ENCODE peak calls at places on chromosomes 1 and 21, in seven cellular contexts. V is H9, F is trophoblast cell, E is IMR-90, Z is mesendoderm, X is mesenchymal stem cell, R is H1. W is an unnamed sample.

GRCh38 chr1:74593887-74594866 is 79.4 kb downstream of the ERICH3 start:
- DNase-seq in V (no peak), F (no peak), E (no peak), Z (no peak), X (no peak), R (no peak), W (no peak)

GRCh38 chr1:236819856-236820255 is 24.8 kb downstream of the MTR start:
- DNase-seq in V (no peak), F (no peak), E (no peak), Z (no peak), X (no peak), R (no peak), W (no peak)

GRCh38 chr1:106944721-106945120 is 111.8 kb upstream of the PRMT6 start:
- DNase-seq in V (no peak), F (no peak), E (peak; percentile 41), Z (peak; percentile 19), X (no peak), R (no peak), W (peak; percentile 47)

GRCh38 chr1:115275216-115275615 is 62.8 kb downstream of the NGF start:
- DNase-seq in V (no peak), F (no peak), E (peak; percentile 30), Z (peak; percentile 65), X (peak; percentile 11), R (no peak), W (no peak)

GRCh38 chr21:29217818-29218252 is 80.9 kb upstream of the BACH1 start:
- DNase-seq in V (no peak), F (no peak), E (peak; percentile 99), Z (no peak), X (peak; percentile 96), R (no peak), W (no peak)

GRCh38 chr1:204989266-204990058 is 53.5 kb upstream of the CNTN2 start:
- DNase-seq in V (peak; percentile 89), F (peak; percentile 59), E (peak; percentile 67), Z (peak; percentile 86), X (peak; percentile 59), R (peak; percentile 70), W (peak; percentile 84)

GRCh38 chr1:50333595-50333974 is 89.7 kb downstream of the DMRTA2 start:
- DNase-seq in V (peak; percentile 78), F (peak; percentile 14), E (peak; percentile 3), Z (peak; percentile 69), X (peak; percentile 24), R (peak; percentile 25), W (peak; percentile 57)

GRCh38 chr1:151729966-151730291 is 8.6 kb downstream of the RIIAD1 start:
- DNase-seq in V (no peak), F (no peak), E (no peak), Z (no peak), X (no peak), R (no peak), W (no peak)

GRCh38 chr1:154940880-154941228 is 4.3 kb upstream of the PMVK start:
- DNase-seq in V (no peak), F (no peak), E (no peak), Z (no peak), X (no peak), R (no peak), W (no peak)

GRCh38 chr1:237867380-237867888 is 23.3 kb downstream of the ZP4 start:
- DNase-seq in V (no peak), F (no peak), E (no peak), Z (no peak), X (no peak), R (no peak), W (peak; percentile 29)

GRCh38 chr1:29711582-29712274 is 475.4 kb downstream of the PTPRU start:
- DNase-seq in V (no peak), F (no peak), E (peak; percentile 78), Z (no peak), X (peak; percentile 53), R (no peak), W (no peak)

GRCh38 chr1:116433283-116434257 is 60.5 kb downstream of the ATP1A1 start:
- DNase-seq in V (no peak), F (peak; percentile 27), E (peak; percentile 59), Z (no peak), X (no peak), R (no peak), W (no peak)

GRCh38 chr1:153771241-153771640 is 4.0 kb upstream of the SLC27A3 start:
- DNase-seq in V (no peak), F (no peak), E (no peak), Z (no peak), X (no peak), R (no peak), W (no peak)

GRCh38 chr1:65525297-65526048 is 105.0 kb downstream of the LEPR start:
- DNase-seq in V (peak; percentile 29), F (no peak), E (no peak), Z (no peak), X (peak; percentile 43), R (no peak), W (peak; percentile 26)

GRCh38 chr1:77476460-77476859 is 194.6 kb downstream of the AK5 start:
- DNase-seq in V (no peak), F (no peak), E (no peak), Z (no peak), X (no peak), R (no peak), W (no peak)

GRCh38 chr1:184025242-184025675 is 12.3 kb downstream of the COLGALT2 start:
- DNase-seq in V (no peak), F (no peak), E (peak; percentile 95), Z (peak; percentile 20), X (peak; percentile 22), R (no peak), W (no peak)

GRCh38 chr1:75708910-75709309 is 15.6 kb upstream of the ACADM start:
- DNase-seq in V (no peak), F (peak; percentile 7), E (no peak), Z (no peak), X (peak; percentile 12), R (no peak), W (no peak)

GRCh38 chr1:241611063-241611462 is 29.1 kb downstream of the CHML start:
- DNase-seq in V (no peak), F (peak; percentile 69), E (peak; percentile 79), Z (peak; percentile 79), X (peak; percentile 81), R (no peak), W (peak; percentile 27)

GRCh38 chr1:60281360-60281932 is 207.9 kb upstream of the C1orf87 start:
- DNase-seq in V (peak; percentile 82), F (peak; percentile 54), E (peak; percentile 30), Z (peak; percentile 88), X (peak; percentile 51), R (peak; percentile 59), W (peak; percentile 61)

GRCh38 chr1:109225248-109226077 is 11.7 kb downstream of the SARS1 start:
- DNase-seq in V (no peak), F (peak; percentile 40), E (no peak), Z (no peak), X (no peak), R (no peak), W (no peak)

GRCh38 chr1:112513112-112513870 is 4.5 kb downstream of the WNT2B start:
- DNase-seq in V (no peak), F (no peak), E (peak; percentile 84), Z (no peak), X (peak; percentile 91), R (no peak), W (no peak)

GRCh38 chr1:84720275-84720780 is 30.1 kb upstream of the SSX2IP start:
- DNase-seq in V (no peak), F (no peak), E (no peak), Z (no peak), X (no peak), R (no peak), W (no peak)

GRCh38 chr1:112507896-112508241 is 896 bp upstream of the WNT2B start:
- DNase-seq in V (peak; percentile 61), F (no peak), E (no peak), Z (peak; percentile 68), X (no peak), R (no peak), W (no peak)

GRCh38 chr1:84969489-84970250 is 27.2 kb downstream of the MCOLN2 start:
- DNase-seq in V (no peak), F (peak; percentile 74), E (no peak), Z (no peak), X (no peak), R (no peak), W (no peak)

GRCh38 chr1:54984126-54984842 is 3.9 kb downstream of the TMEM61 start:
- DNase-seq in V (no peak), F (no peak), E (no peak), Z (no peak), X (no peak), R (no peak), W (no peak)

GRCh38 chr1:59596432-59596831 is 218.3 kb upstream of the HOOK1 start:
- DNase-seq in V (no peak), F (peak; percentile 16), E (peak; percentile 95), Z (peak; percentile 55), X (peak; percentile 82), R (no peak), W (no peak)

GRCh38 chr21:22020221-22020620 is 1022.0 kb downstream of the NCAM2 start:
- DNase-seq in V (no peak), F (no peak), E (no peak), Z (peak; percentile 0), X (no peak), R (no peak), W (no peak)
- H2AK5ac ChIP-seq in V (no peak overlapping the region), F (no peak overlapping the region), E (no peak overlapping the region), Z (no peak overlapping the region), X (no peak overlapping the region), R (no peak overlapping the region), W (no peak overlapping the region)

GRCh38 chr1:95301091-95301490 is 67.1 kb downstream of the RWDD3 start:
- DNase-seq in V (no peak), F (no peak), E (no peak), Z (no peak), X (no peak), R (no peak), W (no peak)

GRCh38 chr1:95308276-95308675 is 74.3 kb downstream of the RWDD3 start:
- DNase-seq in V (no peak), F (no peak), E (no peak), Z (peak; percentile 78), X (no peak), R (no peak), W (no peak)

GRCh38 chr1:95309031-95309459 is 75.0 kb downstream of the RWDD3 start:
- DNase-seq in V (peak; percentile 43), F (no peak), E (peak; percentile 21), Z (peak; percentile 84), X (peak; percentile 44), R (no peak), W (peak; percentile 62)

GRCh38 chr1:95301614-95302013 is 67.6 kb downstream of the RWDD3 start:
- DNase-seq in V (no peak), F (no peak), E (no peak), Z (no peak), X (no peak), R (no peak), W (no peak)

GRCh38 chr1:95304803-95305202 is 70.8 kb downstream of the RWDD3 start:
- DNase-seq in V (no peak), F (no peak), E (no peak), Z (no peak), X (no peak), R (no peak), W (no peak)
- H2AK5ac ChIP-seq in V (no peak overlapping the region), F (no peak overlapping the region), E (no peak overlapping the region), Z (no peak overlapping the region), X (no peak overlapping the region), R (no peak overlapping the region), W (no peak overlapping the region)

GRCh38 chr1:208835082-208835467 is 590.9 kb upstream of the PLXNA2 start:
- DNase-seq in V (no peak), F (no peak), E (no peak), Z (no peak), X (no peak), R (no peak), W (peak; percentile 29)
- H2AK5ac ChIP-seq in V (no peak overlapping the region), F (peak overlapping the region; percentile 4), E (no peak overlapping the region), Z (no peak overlapping the region), X (no peak overlapping the region), R (no peak overlapping the region), W (no peak overlapping the region)

GRCh38 chr21:46180778-46181391 is 3.4 kb downstream of the SPATC1L start:
- DNase-seq in V (peak; percentile 32), F (no peak), E (no peak), Z (no peak), X (no peak), R (no peak), W (no peak)
- H2AK5ac ChIP-seq in V (no peak overlapping the region), F (no peak overlapping the region), E (no peak overlapping the region), Z (no peak overlapping the region), X (no peak overlapping the region), R (peak overlapping the region; percentile 39), W (no peak overlapping the region)